ENCODE peak calls at places on chromosome X, in six cellular contexts. One of them, this sample, is unnamed.

GRCh38 chrX:53241558-53241957 is 16.6 kb upstream of the KDM5C start:
- DNase-seq in astrocyte: no peak
- DNase-seq in SK-N-SH: no peak
- DNase-seq in tibial artery: no peak
- DNase-seq in ascending aorta: no peak
- DNase-seq in mammary epithelial cell: no peak
- DNase-seq in this sample: no peak

GRCh38 chrX:132463411-132463810 is 25.4 kb downstream of the MBNL3 start:
- DNase-seq in astrocyte: no peak
- DNase-seq in SK-N-SH: peak; percentile 6
- DNase-seq in tibial artery: no peak
- DNase-seq in ascending aorta: no peak
- DNase-seq in mammary epithelial cell: no peak
- DNase-seq in this sample: no peak

GRCh38 chrX:96394566-96394965 is 290.1 kb upstream of the DIAPH2 start:
- DNase-seq in astrocyte: no peak
- DNase-seq in SK-N-SH: no peak
- DNase-seq in tibial artery: no peak
- DNase-seq in ascending aorta: no peak
- DNase-seq in mammary epithelial cell: no peak
- DNase-seq in this sample: no peak

GRCh38 chrX:96591418-96591817 is 93.2 kb upstream of the DIAPH2 start:
- DNase-seq in astrocyte: no peak
- DNase-seq in SK-N-SH: no peak
- DNase-seq in tibial artery: no peak
- DNase-seq in ascending aorta: no peak
- DNase-seq in mammary epithelial cell: no peak
- DNase-seq in this sample: no peak

GRCh38 chrX:134603806-134604700 is 54.2 kb downstream of the PLAC1 start:
- DNase-seq in astrocyte: peak; percentile 81
- DNase-seq in SK-N-SH: no peak
- DNase-seq in tibial artery: no peak
- DNase-seq in ascending aorta: no peak
- DNase-seq in mammary epithelial cell: peak; percentile 74
- DNase-seq in this sample: peak; percentile 70

GRCh38 chrX:105650577-105650976 is 171.8 kb upstream of the NRK start:
- DNase-seq in astrocyte: no peak
- DNase-seq in SK-N-SH: no peak
- DNase-seq in tibial artery: no peak
- DNase-seq in ascending aorta: no peak
- DNase-seq in mammary epithelial cell: no peak
- DNase-seq in this sample: no peak

GRCh38 chrX:154607370-154607769 is 11.7 kb downstream of the CTAG1B start:
- DNase-seq in astrocyte: no peak
- DNase-seq in SK-N-SH: no peak
- DNase-seq in tibial artery: no peak
- DNase-seq in ascending aorta: no peak
- DNase-seq in mammary epithelial cell: no peak
- DNase-seq in this sample: no peak

GRCh38 chrX:103941201-103941975 is 21.0 kb upstream of the TMSB15B start:
- DNase-seq in astrocyte: peak; percentile 27
- DNase-seq in SK-N-SH: peak; percentile 20
- DNase-seq in tibial artery: no peak
- DNase-seq in ascending aorta: no peak
- DNase-seq in mammary epithelial cell: peak; percentile 35
- DNase-seq in this sample: peak; percentile 13

GRCh38 chrX:151680805-151681204 is 14.5 kb upstream of the PRRG3 start:
- DNase-seq in astrocyte: no peak
- DNase-seq in SK-N-SH: peak; percentile 49
- DNase-seq in tibial artery: no peak
- DNase-seq in ascending aorta: no peak
- DNase-seq in mammary epithelial cell: peak; percentile 8
- DNase-seq in this sample: peak; percentile 15

GRCh38 chrX:150872773-150873336 is 25.6 kb downstream of the CD99L2 start:
- DNase-seq in astrocyte: no peak
- DNase-seq in SK-N-SH: no peak
- DNase-seq in tibial artery: no peak
- DNase-seq in ascending aorta: no peak
- DNase-seq in mammary epithelial cell: no peak
- DNase-seq in this sample: no peak

GRCh38 chrX:81957900-81958545 is 756.1 kb downstream of the SH3BGRL start:
- DNase-seq in astrocyte: no peak
- DNase-seq in SK-N-SH: peak; percentile 24
- DNase-seq in tibial artery: no peak
- DNase-seq in ascending aorta: no peak
- DNase-seq in mammary epithelial cell: peak; percentile 1
- DNase-seq in this sample: no peak

GRCh38 chrX:18616688-18617087 is 55.2 kb downstream of the RS1 start:
- DNase-seq in astrocyte: no peak
- DNase-seq in SK-N-SH: no peak
- DNase-seq in tibial artery: no peak
- DNase-seq in ascending aorta: no peak
- DNase-seq in mammary epithelial cell: no peak
- DNase-seq in this sample: no peak

GRCh38 chrX:104679175-104679574 is 113.2 kb downstream of the IL1RAPL2 start:
- DNase-seq in astrocyte: no peak
- DNase-seq in SK-N-SH: no peak
- DNase-seq in tibial artery: no peak
- DNase-seq in ascending aorta: no peak
- DNase-seq in mammary epithelial cell: no peak
- DNase-seq in this sample: no peak

GRCh38 chrX:38052096-38052495 is 45.7 kb downstream of the SYTL5 start:
- DNase-seq in astrocyte: peak; percentile 96
- DNase-seq in SK-N-SH: no peak
- DNase-seq in tibial artery: no peak
- DNase-seq in ascending aorta: no peak
- DNase-seq in mammary epithelial cell: peak; percentile 86
- DNase-seq in this sample: peak; percentile 37

GRCh38 chrX:102958794-102959193 is 21.7 kb downstream of the RAB40AL start:
- DNase-seq in astrocyte: no peak
- DNase-seq in SK-N-SH: no peak
- DNase-seq in tibial artery: no peak
- DNase-seq in ascending aorta: no peak
- DNase-seq in mammary epithelial cell: peak; percentile 14
- DNase-seq in this sample: no peak

GRCh38 chrX:46444011-46444410 is 101.2 kb downstream of the ZNF674 start:
- DNase-seq in astrocyte: peak; percentile 90
- DNase-seq in SK-N-SH: no peak
- DNase-seq in tibial artery: no peak
- DNase-seq in ascending aorta: no peak
- DNase-seq in mammary epithelial cell: peak; percentile 85
- DNase-seq in this sample: peak; percentile 28

GRCh38 chrX:125132274-125132673 is 187.4 kb upstream of the TEX13C start:
- DNase-seq in astrocyte: no peak
- DNase-seq in SK-N-SH: peak; percentile 14
- DNase-seq in tibial artery: no peak
- DNase-seq in ascending aorta: no peak
- DNase-seq in mammary epithelial cell: peak; percentile 1
- DNase-seq in this sample: no peak

GRCh38 chrX:49995021-49995731 is 72.8 kb downstream of the CLCN5 start:
- DNase-seq in astrocyte: peak; percentile 82
- DNase-seq in SK-N-SH: no peak
- DNase-seq in tibial artery: no peak
- DNase-seq in ascending aorta: no peak
- DNase-seq in mammary epithelial cell: peak; percentile 16
- DNase-seq in this sample: peak; percentile 23

GRCh38 chrX:107454302-107454701 is 4.8 kb downstream of the FRMPD3 start:
- DNase-seq in astrocyte: peak; percentile 49
- DNase-seq in SK-N-SH: no peak
- DNase-seq in tibial artery: no peak
- DNase-seq in ascending aorta: no peak
- DNase-seq in mammary epithelial cell: peak; percentile 73
- DNase-seq in this sample: peak; percentile 60

GRCh38 chrX:118495958-118496762 is 545 bp downstream of the DOCK11 start:
- DNase-seq in astrocyte: no peak
- DNase-seq in SK-N-SH: peak; percentile 59
- DNase-seq in tibial artery: peak; percentile 75
- DNase-seq in ascending aorta: peak; percentile 25
- DNase-seq in mammary epithelial cell: peak; percentile 8
- DNase-seq in this sample: peak; percentile 2

GRCh38 chrX:8404443-8404842 is 60.2 kb upstream of the VCX3B start:
- DNase-seq in astrocyte: peak; percentile 91
- DNase-seq in SK-N-SH: no peak
- DNase-seq in tibial artery: peak; percentile 62
- DNase-seq in ascending aorta: no peak
- DNase-seq in mammary epithelial cell: peak; percentile 9
- DNase-seq in this sample: no peak

GRCh38 chrX:56231706-56232105 is 450 bp upstream of the KLF8 start:
- DNase-seq in astrocyte: no peak
- DNase-seq in SK-N-SH: no peak
- DNase-seq in tibial artery: no peak
- DNase-seq in ascending aorta: no peak
- DNase-seq in mammary epithelial cell: no peak
- DNase-seq in this sample: no peak

GRCh38 chrX:2614911-2615310 is 76.2 kb upstream of the CD99 start:
- DNase-seq in astrocyte: peak; percentile 75
- DNase-seq in SK-N-SH: no peak
- DNase-seq in tibial artery: no peak
- DNase-seq in ascending aorta: no peak
- DNase-seq in mammary epithelial cell: peak; percentile 43
- DNase-seq in this sample: no peak

GRCh38 chrX:71623714-71624113 is 5.4 kb upstream of the CXCR3 start:
- DNase-seq in astrocyte: no peak
- DNase-seq in SK-N-SH: no peak
- DNase-seq in tibial artery: no peak
- DNase-seq in ascending aorta: no peak
- DNase-seq in mammary epithelial cell: no peak
- DNase-seq in this sample: no peak

GRCh38 chrX:100721328-100721727 is 10.6 kb downstream of the SYTL4 start:
- DNase-seq in astrocyte: no peak
- DNase-seq in SK-N-SH: no peak
- DNase-seq in tibial artery: no peak
- DNase-seq in ascending aorta: no peak
- DNase-seq in mammary epithelial cell: no peak
- DNase-seq in this sample: no peak

GRCh38 chrX:48493890-48494364 is 14.9 kb upstream of the PORCN start:
- DNase-seq in astrocyte: no peak
- DNase-seq in SK-N-SH: no peak
- DNase-seq in tibial artery: no peak
- DNase-seq in ascending aorta: no peak
- DNase-seq in mammary epithelial cell: no peak
- DNase-seq in this sample: no peak
- TF ChIP-seq CTCF in astrocyte: peak; percentile 30
- TF ChIP-seq CTCF in SK-N-SH: peak; percentile 50
- TF ChIP-seq CTCF in tibial artery: no peak
- TF ChIP-seq CTCF in ascending aorta: no peak
- TF ChIP-seq CTCF in mammary epithelial cell: peak; percentile 45
- TF ChIP-seq CTCF in this sample: no peak

GRCh38 chrX:41779058-41779564 is 55.1 kb downstream of the GPR82 start:
- DNase-seq in astrocyte: peak; percentile 71
- DNase-seq in SK-N-SH: no peak
- DNase-seq in tibial artery: no peak
- DNase-seq in ascending aorta: no peak
- DNase-seq in mammary epithelial cell: peak; percentile 68
- DNase-seq in this sample: peak; percentile 37
- H3K27ac ChIP-seq in astrocyte: peak overlapping the region; percentile 89
- H3K27ac ChIP-seq in SK-N-SH: peak overlapping the region; percentile 76
- H3K27ac ChIP-seq in tibial artery: no peak overlapping the region
- H3K27ac ChIP-seq in ascending aorta: no peak overlapping the region
- H3K27ac ChIP-seq in mammary epithelial cell: no peak overlapping the region
- H3K27ac ChIP-seq in this sample: no peak overlapping the region

DNA sequence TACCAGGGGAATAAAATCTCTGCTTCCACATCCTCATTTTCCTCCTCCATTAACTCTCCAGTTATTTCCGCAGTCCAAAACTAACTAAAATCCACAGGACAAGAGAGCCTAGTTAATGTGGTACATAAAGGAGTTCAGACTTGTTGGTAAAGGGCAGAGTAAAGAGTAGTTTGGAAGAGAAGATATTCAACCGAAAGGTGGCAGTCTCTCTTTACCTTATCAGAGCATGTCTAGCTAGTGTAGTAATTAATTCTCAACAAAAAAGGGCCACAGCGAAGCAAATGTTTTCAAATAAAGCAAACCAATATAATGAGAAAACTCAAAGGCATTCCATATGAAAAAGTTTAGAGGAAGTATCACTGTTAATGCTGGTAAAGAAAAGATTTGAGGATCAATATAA is 286.5 kb downstream of the GLUD2 start:
- DNase-seq in astrocyte: no peak
- DNase-seq in SK-N-SH: no peak
- DNase-seq in tibial artery: no peak
- DNase-seq in ascending aorta: no peak
- DNase-seq in mammary epithelial cell: no peak
- DNase-seq in this sample: no peak
- TF ChIP-seq CTCF in astrocyte: no peak
- TF ChIP-seq CTCF in SK-N-SH: peak; percentile 27
- TF ChIP-seq CTCF in tibial artery: no peak
- TF ChIP-seq CTCF in ascending aorta: no peak
- TF ChIP-seq CTCF in mammary epithelial cell: peak; percentile 46
- TF ChIP-seq CTCF in this sample: no peak

GRCh38 chrX:115357316-115357715 is 67.8 kb downstream of the LUZP4 start:
- DNase-seq in astrocyte: peak; percentile 60
- DNase-seq in SK-N-SH: no peak
- DNase-seq in tibial artery: no peak
- DNase-seq in ascending aorta: no peak
- DNase-seq in mammary epithelial cell: no peak
- DNase-seq in this sample: no peak
- H3K27ac ChIP-seq in astrocyte: no peak overlapping the region
- H3K27ac ChIP-seq in SK-N-SH: no peak overlapping the region
- H3K27ac ChIP-seq in tibial artery: peak overlapping the region; percentile 64
- H3K27ac ChIP-seq in ascending aorta: peak overlapping the region; percentile 84
- H3K27ac ChIP-seq in mammary epithelial cell: no peak overlapping the region
- H3K27ac ChIP-seq in this sample: no peak overlapping the region